ENCODE peak calls at places on chromosomes 4 and X, in ten cellular contexts. G is HepG2, P is heart left ventricle, R is HCT116, S is body of pancreas, W is K562, Q is IMR-90, V is GM12878, D is right lobe of liver, U is gastrocnemius medialis. A is an unnamed sample.

GRCh38 chr4:158065176-158065575 is 107.6 kb downstream of the GASK1B start:
- ATAC-seq in W (no peak), P (no peak), U (no peak), D (no peak), Q (no peak), S (no peak), G (peak; percentile 72), R (peak; percentile 67), V (no peak), A (no peak)

GRCh38 chrX:40855932-40856515 is 120.7 kb upstream of the MED14 start:
- ATAC-seq in U (peak; percentile 90), W (no peak), G (no peak), D (no peak), S (no peak), V (no peak), P (no peak), R (no peak), Q (no peak), A (no peak)

GRCh38 chr4:118765399-118765798 is 70.5 kb downstream of the SEC24D start:
- ATAC-seq in U (peak; percentile 95), Q (peak; percentile 78), V (no peak), S (peak; percentile 88), D (peak; percentile 60), P (peak; percentile 87), R (peak; percentile 60), G (no peak), W (peak; percentile 80), A (peak; percentile 85)

GRCh38 chrX:41150043-41150442 is 64.8 kb downstream of the USP9X start:
- ATAC-seq in U (no peak), G (no peak), W (no peak), D (peak; percentile 55), P (no peak), V (no peak), S (no peak), Q (no peak), R (no peak), A (no peak)

GRCh38 chr4:155690044-155690837 is 23.6 kb downstream of the GUCY1A1 start:
- ATAC-seq in R (no peak), V (no peak), S (no peak), D (no peak), P (peak; percentile 53), Q (no peak), W (no peak), G (no peak), U (no peak), A (peak; percentile 43)

GRCh38 chrX:71366674-71367256 is 608 bp downstream of the TAF1 start:
- ATAC-seq in D (peak; percentile 3), S (no peak), G (peak; percentile 32), Q (peak; percentile 31), W (peak; percentile 57), V (peak; percentile 35), U (peak; percentile 9), P (peak; percentile 21), R (peak; percentile 12), A (no peak)

GRCh38 chr4:76984788-76985211 is 35.2 kb downstream of the SEPTIN11 start:
- ATAC-seq in P (peak; percentile 88), S (peak; percentile 71), G (peak; percentile 98), U (peak; percentile 88), V (no peak), W (no peak), R (no peak), Q (peak; percentile 79), D (peak; percentile 94), A (peak; percentile 93)

GRCh38 chr4:48449151-48449550 is 34.0 kb upstream of the SLC10A4 start:
- ATAC-seq in U (no peak), G (peak; percentile 84), R (no peak), S (no peak), P (no peak), Q (no peak), W (peak; percentile 63), V (no peak), D (no peak), A (no peak)

GRCh38 chrX:19212037-19212436 is 89.8 kb upstream of the ADGRG2 start:
- ATAC-seq in S (no peak), V (peak; percentile 59), P (no peak), D (no peak), R (no peak), Q (no peak), U (no peak), G (no peak), W (no peak), A (no peak)

GRCh38 chrX:103417370-103417769 is 41.0 kb downstream of the BEX3 start:
- ATAC-seq in D (no peak), G (no peak), Q (no peak), U (no peak), P (no peak), R (no peak), V (no peak), S (no peak), W (no peak), A (no peak)
- H3K4me3 ChIP-seq in D (no peak overlapping the region), G (no peak overlapping the region), Q (no peak overlapping the region), U (no peak overlapping the region), P (no peak overlapping the region), R (no peak overlapping the region), V (no peak overlapping the region), S (no peak overlapping the region), W (no peak overlapping the region), A (no peak overlapping the region)

DNA sequence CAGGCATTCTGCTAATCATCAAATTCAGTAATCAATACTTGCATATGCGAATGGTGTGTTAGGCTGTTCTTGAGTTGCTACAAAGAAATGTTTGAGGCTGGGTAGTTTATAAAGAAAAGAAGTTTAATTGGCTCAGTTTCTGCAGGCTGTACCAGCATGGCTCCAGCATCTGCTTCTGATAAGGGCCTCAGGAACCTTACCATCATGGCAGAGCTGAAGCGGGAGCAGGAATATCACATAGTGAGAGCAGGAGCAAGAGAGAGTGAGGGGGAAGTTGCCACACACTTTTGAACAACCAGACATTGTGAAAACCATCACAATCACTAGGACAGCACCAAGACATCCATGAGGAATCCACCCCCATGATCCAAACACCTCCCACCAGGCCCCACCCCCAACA is 344.7 kb upstream of the FAM241A start:
- ATAC-seq in R (no peak), D (no peak), S (no peak), P (no peak), G (no peak), Q (no peak), W (no peak), V (no peak), U (no peak), A (no peak)
- H3K27me3 ChIP-seq in R (no peaks in the 10 kb centered on the region), D (no peaks in the 10 kb centered on the region), S (no peaks in the 10 kb centered on the region), P (no peaks in the 10 kb centered on the region), G (no peaks in the 10 kb centered on the region), Q (no peaks in the 10 kb centered on the region), W (no peaks in the 10 kb centered on the region), V (no peaks in the 10 kb centered on the region), U (no peaks in the 10 kb centered on the region), A (no peaks in the 10 kb centered on the region)

GRCh38 chrX:129845616-129846190 is 2.0 kb upstream of the ZDHHC9 start:
- ATAC-seq in W (no peak), R (peak; percentile 56), U (no peak), S (no peak), V (no peak), Q (no peak), G (peak; percentile 4), P (no peak), D (no peak), A (no peak)

GRCh38 chrX:129846686-129847085 is 3.0 kb upstream of the ZDHHC9 start:
- ATAC-seq in D (no peak), S (no peak), R (no peak), P (no peak), U (no peak), Q (no peak), W (no peak), V (no peak), G (no peak), A (no peak)

GRCh38 chrX:129842510-129843208 is 1.0 kb downstream of the ZDHHC9 start:
- ATAC-seq in D (peak; percentile 78), U (peak; percentile 43), G (peak; percentile 55), P (peak; percentile 45), W (peak; percentile 23), R (peak; percentile 8), S (peak; percentile 54), V (peak; percentile 23), Q (peak; percentile 13), A (no peak)

GRCh38 chrX:129843209-129843458 is 552 bp downstream of the ZDHHC9 start:
- ATAC-seq in Q (no peak), V (no peak), D (no peak), U (no peak), P (no peak), G (no peak), R (no peak), S (no peak), W (no peak), A (no peak)

GRCh38 chrX:129843459-129844306 is at the start of gene ZDHHC9:
- ATAC-seq in R (peak; percentile 92), Q (peak; percentile 98), U (peak; percentile 94), S (peak; percentile 97), G (peak; percentile 93), P (peak; percentile 97), D (peak; percentile 96), V (peak; percentile 98), W (peak; percentile 99), A (peak; percentile 96)
- TF ChIP-seq POLR2A in R (no peak), Q (peak; percentile 66), U (peak; percentile 54), S (peak; percentile 49), G (peak; percentile 80), P (no peak), D (peak; percentile 68), V (peak; percentile 68), W (peak; percentile 70), A (peak; percentile 33)

DNA sequence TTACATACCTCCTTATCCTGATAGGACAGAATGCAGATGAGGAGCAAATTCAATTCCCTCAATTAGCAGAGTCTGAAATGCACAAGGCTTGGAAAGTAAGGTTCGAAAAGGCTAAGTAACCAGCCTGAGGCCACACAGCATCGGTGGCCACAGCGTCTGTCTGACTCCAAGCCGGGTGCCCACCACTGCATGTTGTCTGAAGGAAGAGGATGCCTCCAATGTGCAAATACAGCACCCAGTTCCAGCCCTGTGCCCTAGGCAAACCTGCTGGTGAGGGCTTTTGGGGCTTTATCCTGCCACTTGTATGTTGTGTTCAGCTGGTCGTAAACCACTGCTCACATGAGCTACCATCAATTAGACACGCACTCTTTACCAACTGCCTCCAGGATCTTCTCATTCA is 48.6 kb upstream of the PPP2R2C start:
- ATAC-seq in G (no peak), D (no peak), Q (no peak), S (no peak), W (no peak), P (no peak), V (no peak), R (no peak), U (no peak), A (no peak)
- H3K4me3 ChIP-seq in G (no peak overlapping the region), D (no peak overlapping the region), Q (no peak overlapping the region), S (no peak overlapping the region), W (no peak overlapping the region), P (no peak overlapping the region), V (no peak overlapping the region), R (no peak overlapping the region), U (no peak overlapping the region), A (no peak overlapping the region)

GRCh38 chrX:133726642-133727041 is 258.8 kb downstream of the GPC3 start:
- ATAC-seq in U (no peak), P (no peak), S (no peak), D (no peak), G (no peak), W (no peak), Q (no peak), V (no peak), R (peak; percentile 22), A (no peak)
- H3K27me3 ChIP-seq in U (no peaks in the 10 kb centered on the region), P (no peaks in the 10 kb centered on the region), S (no peaks in the 10 kb centered on the region), D (no peaks in the 10 kb centered on the region), G (no peaks in the 10 kb centered on the region), W (no peaks in the 10 kb centered on the region), Q (no peaks in the 10 kb centered on the region), V (no peaks in the 10 kb centered on the region), R (no peaks in the 10 kb centered on the region), A (no peaks in the 10 kb centered on the region)